ENCODE peak calls at places on chromosomes 7 and 10, in four cellular contexts. One of them, this sample, is unnamed. For H3K36me3, the result is how much of the 10 kb centered on the place peaks cover.

GRCh38 chr10:15123749-15124184 is 26.6 kb downstream of the RPP38 start:
- DNase-seq in mucosa of descending colon: no peak
- DNase-seq in cardiac muscle cell: no peak
- DNase-seq in esophagus muscularis mucosa: no peak
- DNase-seq in this sample: no peak

GRCh38 chr10:84329094-84329611 is 764 bp downstream of the CCSER2 start:
- DNase-seq in esophagus muscularis mucosa: no peak
- DNase-seq in mucosa of descending colon: peak
- DNase-seq in cardiac muscle cell: peak
- DNase-seq in this sample: no peak

GRCh38 chr10:116417821-116418220 is 9.8 kb upstream of the PNLIPRP3 start:
- DNase-seq in mucosa of descending colon: no peak
- DNase-seq in cardiac muscle cell: no peak
- DNase-seq in esophagus muscularis mucosa: no peak
- DNase-seq in this sample: no peak

GRCh38 chr7:25240340-25240739 is 12.1 kb upstream of the NPVF start:
- DNase-seq in mucosa of descending colon: no peak
- DNase-seq in esophagus muscularis mucosa: no peak
- DNase-seq in cardiac muscle cell: no peak
- DNase-seq in this sample: peak

GRCh38 chr10:118958984-118959916 is 70.3 kb upstream of the NANOS1 start:
- DNase-seq in esophagus muscularis mucosa: no peak
- DNase-seq in cardiac muscle cell: no peak
- DNase-seq in mucosa of descending colon: peak
- DNase-seq in this sample: peak

GRCh38 chr10:91201213-91201996 is 19.1 kb upstream of the PCGF5 start:
- DNase-seq in esophagus muscularis mucosa: no peak
- DNase-seq in mucosa of descending colon: no peak
- DNase-seq in cardiac muscle cell: no peak
- DNase-seq in this sample: no peak

GRCh38 chr7:99365318-99366141 is 9.0 kb upstream of the ARPC1B start:
- DNase-seq in esophagus muscularis mucosa: no peak
- DNase-seq in mucosa of descending colon: peak
- DNase-seq in cardiac muscle cell: peak
- DNase-seq in this sample: peak

GRCh38 chr10:91672021-91672608 is 39.2 kb upstream of the PPP1R3C start:
- DNase-seq in cardiac muscle cell: peak
- DNase-seq in esophagus muscularis mucosa: peak
- DNase-seq in mucosa of descending colon: no peak
- DNase-seq in this sample: no peak

GRCh38 chr7:29606287-29606721 is 42.7 kb downstream of the PRR15 start:
- DNase-seq in cardiac muscle cell: peak
- DNase-seq in esophagus muscularis mucosa: peak
- DNase-seq in mucosa of descending colon: peak
- DNase-seq in this sample: no peak

GRCh38 chr7:95534796-95535195 is 49.1 kb downstream of the ASB4 start:
- DNase-seq in esophagus muscularis mucosa: no peak
- DNase-seq in cardiac muscle cell: no peak
- DNase-seq in mucosa of descending colon: no peak
- DNase-seq in this sample: no peak

GRCh38 chr7:37921340-37921805 is 933 bp downstream of the EPDR1 start:
- DNase-seq in esophagus muscularis mucosa: no peak
- DNase-seq in cardiac muscle cell: peak
- DNase-seq in mucosa of descending colon: peak
- DNase-seq in this sample: peak

GRCh38 chr10:24669285-24669861 is 54.3 kb downstream of the ARHGAP21 start:
- DNase-seq in mucosa of descending colon: no peak
- DNase-seq in esophagus muscularis mucosa: no peak
- DNase-seq in cardiac muscle cell: no peak
- DNase-seq in this sample: no peak

GRCh38 chr10:74145133-74145532 is 5.5 kb downstream of the AP3M1 start:
- DNase-seq in mucosa of descending colon: no peak
- DNase-seq in cardiac muscle cell: no peak
- DNase-seq in esophagus muscularis mucosa: no peak
- DNase-seq in this sample: no peak

GRCh38 chr10:33047655-33048054 is 89.6 kb upstream of the ITGB1 start:
- DNase-seq in esophagus muscularis mucosa: no peak
- DNase-seq in cardiac muscle cell: no peak
- DNase-seq in mucosa of descending colon: no peak
- DNase-seq in this sample: no peak

GRCh38 chr10:19676063-19676462 is 140.2 kb upstream of the PLXDC2 start:
- DNase-seq in mucosa of descending colon: no peak
- DNase-seq in esophagus muscularis mucosa: no peak
- DNase-seq in cardiac muscle cell: no peak
- DNase-seq in this sample: no peak

GRCh38 chr10:110797416-110797815 is 74.3 kb upstream of the PDCD4 start:
- DNase-seq in mucosa of descending colon: no peak
- DNase-seq in esophagus muscularis mucosa: no peak
- DNase-seq in cardiac muscle cell: no peak
- DNase-seq in this sample: no peak

GRCh38 chr7:1394371-1394770 is 64.9 kb downstream of the MICALL2 start:
- DNase-seq in cardiac muscle cell: no peak
- DNase-seq in esophagus muscularis mucosa: no peak
- DNase-seq in mucosa of descending colon: no peak
- DNase-seq in this sample: no peak

GRCh38 chr7:1393421-1393820 is 65.8 kb downstream of the MICALL2 start:
- DNase-seq in mucosa of descending colon: no peak
- DNase-seq in cardiac muscle cell: no peak
- DNase-seq in esophagus muscularis mucosa: no peak
- DNase-seq in this sample: no peak

GRCh38 chr7:1397491-1398327 is 61.6 kb downstream of the MICALL2 start:
- DNase-seq in cardiac muscle cell: no peak
- DNase-seq in mucosa of descending colon: no peak
- DNase-seq in esophagus muscularis mucosa: no peak
- DNase-seq in this sample: no peak

GRCh38 chr7:1396195-1396594 is 63.1 kb downstream of the MICALL2 start:
- DNase-seq in cardiac muscle cell: no peak
- DNase-seq in mucosa of descending colon: no peak
- DNase-seq in esophagus muscularis mucosa: no peak
- DNase-seq in this sample: no peak

GRCh38 chr7:1395211-1396070 is 63.8 kb downstream of the MICALL2 start:
- DNase-seq in mucosa of descending colon: no peak
- DNase-seq in esophagus muscularis mucosa: no peak
- DNase-seq in cardiac muscle cell: no peak
- DNase-seq in this sample: no peak
- TF ChIP-seq CTCF in mucosa of descending colon: no peak
- TF ChIP-seq CTCF in esophagus muscularis mucosa: no peak
- TF ChIP-seq CTCF in cardiac muscle cell: no peak
- TF ChIP-seq CTCF in this sample: no peak

GRCh38 chr10:122413325-122413724 is 38.8 kb downstream of the PLEKHA1 start:
- DNase-seq in esophagus muscularis mucosa: no peak
- DNase-seq in cardiac muscle cell: no peak
- DNase-seq in mucosa of descending colon: no peak
- DNase-seq in this sample: no peak
- H3K36me3 ChIP-seq in esophagus muscularis mucosa: under half
- H3K36me3 ChIP-seq in cardiac muscle cell: under half
- H3K36me3 ChIP-seq in mucosa of descending colon: under half
- H3K36me3 ChIP-seq in this sample: half or more

GRCh38 chr7:129828078-129828762 is 124.5 kb downstream of the UBE2H start:
- DNase-seq in mucosa of descending colon: no peak
- DNase-seq in cardiac muscle cell: no peak
- DNase-seq in esophagus muscularis mucosa: no peak
- DNase-seq in this sample: no peak

GRCh38 chr7:129824291-129825004 is 128.3 kb downstream of the UBE2H start:
- DNase-seq in mucosa of descending colon: no peak
- DNase-seq in esophagus muscularis mucosa: no peak
- DNase-seq in cardiac muscle cell: no peak
- DNase-seq in this sample: no peak

GRCh38 chr7:129825005-129825553 is 127.7 kb downstream of the UBE2H start:
- DNase-seq in cardiac muscle cell: peak
- DNase-seq in esophagus muscularis mucosa: no peak
- DNase-seq in mucosa of descending colon: peak
- DNase-seq in this sample: peak

GRCh38 chr7:129827467-129827990 is 125.2 kb downstream of the UBE2H start:
- DNase-seq in cardiac muscle cell: no peak
- DNase-seq in mucosa of descending colon: no peak
- DNase-seq in esophagus muscularis mucosa: no peak
- DNase-seq in this sample: no peak

GRCh38 chr7:129825554-129826267 is 127.0 kb downstream of the UBE2H start:
- DNase-seq in esophagus muscularis mucosa: peak
- DNase-seq in cardiac muscle cell: peak
- DNase-seq in mucosa of descending colon: peak
- DNase-seq in this sample: peak
- TF ChIP-seq CTCF in esophagus muscularis mucosa: peak
- TF ChIP-seq CTCF in cardiac muscle cell: peak
- TF ChIP-seq CTCF in mucosa of descending colon: peak
- TF ChIP-seq CTCF in this sample: peak

DNA sequence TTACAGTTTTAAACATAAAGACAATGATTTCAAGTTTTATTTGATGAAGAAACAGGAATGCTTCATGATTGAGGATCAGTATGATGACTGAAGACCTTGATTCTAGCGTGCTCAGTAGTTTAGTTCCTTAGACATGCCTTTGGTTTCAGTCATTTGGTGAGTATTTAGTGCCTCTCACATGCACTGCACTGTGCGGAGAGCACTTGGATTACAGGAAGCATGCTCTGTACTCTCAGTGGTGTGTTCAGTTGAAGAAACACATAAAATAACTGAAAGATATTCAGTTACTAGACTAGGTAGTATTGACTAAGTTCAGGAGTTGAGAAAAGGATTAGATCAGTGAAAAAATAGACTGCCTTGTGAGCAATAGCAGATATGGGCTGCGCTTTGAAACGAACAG is 25.5 kb downstream of the RBM17 start:
- DNase-seq in mucosa of descending colon: no peak
- DNase-seq in cardiac muscle cell: no peak
- DNase-seq in esophagus muscularis mucosa: no peak
- DNase-seq in this sample: no peak
- H3K36me3 ChIP-seq in mucosa of descending colon: under half
- H3K36me3 ChIP-seq in cardiac muscle cell: under half
- H3K36me3 ChIP-seq in esophagus muscularis mucosa: under half
- H3K36me3 ChIP-seq in this sample: under half

GRCh38 chr7:131108212-131108980 is 219.3 kb upstream of the MKLN1 start:
- DNase-seq in mucosa of descending colon: peak
- DNase-seq in cardiac muscle cell: no peak
- DNase-seq in esophagus muscularis mucosa: no peak
- DNase-seq in this sample: peak

GRCh38 chr7:131105803-131106680 is 221.6 kb upstream of the MKLN1 start:
- DNase-seq in cardiac muscle cell: peak
- DNase-seq in esophagus muscularis mucosa: peak
- DNase-seq in mucosa of descending colon: peak
- DNase-seq in this sample: peak

GRCh38 chr7:131107343-131108211 is 220.1 kb upstream of the MKLN1 start:
- DNase-seq in cardiac muscle cell: peak
- DNase-seq in mucosa of descending colon: peak
- DNase-seq in esophagus muscularis mucosa: peak
- DNase-seq in this sample: peak

GRCh38 chr7:131105294-131105802 is 222.3 kb upstream of the MKLN1 start:
- DNase-seq in esophagus muscularis mucosa: no peak
- DNase-seq in mucosa of descending colon: peak
- DNase-seq in cardiac muscle cell: peak
- DNase-seq in this sample: no peak

DNA sequence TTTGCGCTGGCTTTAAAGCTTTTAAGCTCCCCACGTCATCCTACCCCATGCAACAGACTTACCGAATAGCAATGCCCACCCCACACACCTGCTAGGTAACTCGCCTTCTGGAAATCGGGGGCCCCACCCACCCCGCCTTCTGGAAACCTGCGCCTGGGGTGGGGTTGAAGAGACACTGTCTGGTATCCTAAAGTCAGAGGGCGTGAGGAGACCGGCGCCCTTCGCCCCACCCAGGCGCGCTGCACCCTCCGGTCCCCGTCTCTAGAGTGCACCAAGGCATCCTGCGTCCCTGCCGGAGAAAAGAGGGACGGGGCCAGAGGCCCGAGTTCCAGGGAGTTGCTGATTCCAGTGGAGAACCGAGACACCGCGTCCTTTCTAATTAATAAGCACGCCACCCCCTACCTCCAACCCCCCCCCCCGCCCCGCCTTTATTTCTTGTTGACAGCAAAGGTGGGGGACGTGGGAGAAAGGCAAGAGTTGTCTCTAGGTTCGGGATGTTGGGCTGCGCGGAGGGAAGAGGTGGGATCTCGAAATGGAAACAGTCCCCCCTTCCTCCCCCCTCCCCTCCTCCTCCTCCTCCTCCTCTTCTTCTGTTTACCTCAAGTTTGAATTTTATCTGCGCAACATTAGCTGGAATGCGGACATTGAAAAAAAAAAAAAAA is 220.9 kb upstream of the MKLN1 start:
- DNase-seq in esophagus muscularis mucosa: no peak
- DNase-seq in mucosa of descending colon: peak
- DNase-seq in cardiac muscle cell: peak
- DNase-seq in this sample: peak
- TF ChIP-seq CTCF in esophagus muscularis mucosa: no peak
- TF ChIP-seq CTCF in mucosa of descending colon: no peak
- TF ChIP-seq CTCF in cardiac muscle cell: no peak
- TF ChIP-seq CTCF in this sample: no peak

DNA sequence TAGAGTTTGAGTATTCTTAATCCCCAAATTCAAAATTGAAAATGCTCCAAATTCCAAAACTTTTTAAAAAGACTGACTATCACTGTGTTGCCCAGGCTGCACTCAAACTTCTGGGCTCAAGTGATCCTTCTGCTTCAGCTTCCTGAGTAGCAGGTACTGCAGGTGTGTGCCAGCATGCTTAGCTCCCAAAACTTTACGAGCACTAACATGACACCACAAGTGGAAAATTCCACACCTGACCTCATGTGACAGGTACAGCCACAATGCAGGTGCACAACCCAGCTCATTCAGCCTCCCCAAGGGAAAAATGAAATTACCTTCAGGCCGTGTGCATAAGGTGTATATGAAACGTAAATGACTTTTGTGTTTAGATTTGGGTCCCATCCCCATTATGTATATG is 16.5 kb downstream of the CDC123 start:
- DNase-seq in mucosa of descending colon: no peak
- DNase-seq in esophagus muscularis mucosa: no peak
- DNase-seq in cardiac muscle cell: no peak
- DNase-seq in this sample: no peak
- H3K36me3 ChIP-seq in mucosa of descending colon: under half
- H3K36me3 ChIP-seq in esophagus muscularis mucosa: under half
- H3K36me3 ChIP-seq in cardiac muscle cell: under half
- H3K36me3 ChIP-seq in this sample: half or more